ENCODE peak calls at places on chromosomes 16 and 17, in nine cellular contexts. U is CD8-positive, alpha-beta T cell; B is lung; R is breast epithelium; S is ovary; A is mammary epithelial cell; P is cardiac muscle cell; D is uterus; N is MM.1S. F is an unnamed sample.

GRCh38 chr16:67504190-67505021 is 21.1 kb upstream of the AGRP start:
- DNase-seq in N (peak; percentile 31), R (no peak), U (peak; percentile 51), D (no peak), B (peak; percentile 51), A (no peak), P (no peak), S (no peak), F (no peak)

GRCh38 chr17:29616300-29617048 is 6.2 kb downstream of the CORO6 start:
- DNase-seq in A (no peak), U (no peak), S (no peak), N (no peak), P (no peak), R (no peak), B (no peak), D (no peak), F (peak; percentile 63)

GRCh38 chr16:71515026-71515425 is 11.2 kb upstream of the CHST4 start:
- DNase-seq in A (no peak), S (no peak), P (no peak), B (no peak), N (no peak), U (no peak), R (no peak), D (no peak), F (no peak)

GRCh38 chr16:89586853-89587252 is 11.3 kb downstream of the CPNE7 start:
- DNase-seq in U (no peak), A (no peak), N (no peak), P (peak; percentile 67), R (no peak), S (no peak), B (no peak), D (no peak), F (peak; percentile 97)

GRCh38 chr16:46757339-46758050 is 9.4 kb upstream of the MYLK3 start:
- DNase-seq in R (no peak), S (no peak), N (no peak), B (no peak), D (no peak), A (no peak), P (peak; percentile 55), U (no peak), F (no peak)

GRCh38 chr17:54967621-54968258 is 714 bp downstream of the COX11 start:
- DNase-seq in B (no peak), A (peak; percentile 35), D (no peak), N (peak; percentile 63), R (no peak), S (no peak), U (no peak), P (peak; percentile 26), F (no peak)

GRCh38 chr17:43769859-43770258 is 8.9 kb downstream of the DUSP3 start:
- DNase-seq in S (no peak), A (no peak), P (no peak), N (no peak), U (no peak), D (no peak), B (no peak), R (no peak), F (peak; percentile 75)

GRCh38 chr16:55836158-55836611 is 3.3 kb upstream of the CES1 start:
- DNase-seq in U (no peak), R (no peak), P (no peak), B (peak; percentile 42), A (no peak), D (no peak), S (no peak), N (no peak), F (no peak)

GRCh38 chr16:82456683-82457082 is 170.1 kb upstream of the CDH13 start:
- DNase-seq in P (peak; percentile 65), U (peak; percentile 15), B (peak; percentile 59), D (peak; percentile 16), R (peak; percentile 27), N (peak; percentile 39), S (no peak), A (peak; percentile 46), F (peak; percentile 68)

GRCh38 chr16:66678314-66678713 is 18.2 kb downstream of the CMTM4 start:
- DNase-seq in N (no peak), D (no peak), R (no peak), A (no peak), S (no peak), U (no peak), P (no peak), B (no peak), F (no peak)

GRCh38 chr16:27164280-27164837 is 39.0 kb upstream of the KDM8 start:
- DNase-seq in D (no peak), R (no peak), S (no peak), A (no peak), U (no peak), N (no peak), B (no peak), P (no peak), F (no peak)

GRCh38 chr17:65360961-65361552 is 200.4 kb downstream of the AXIN2 start:
- DNase-seq in S (no peak), A (no peak), U (no peak), D (no peak), P (no peak), R (no peak), B (no peak), N (no peak), F (no peak)

GRCh38 chr16:51445250-51445649 is 294.2 kb upstream of the SALL1 start:
- DNase-seq in N (no peak), A (no peak), B (no peak), D (no peak), R (no peak), U (no peak), S (no peak), P (no peak), F (no peak)

GRCh38 chr16:138049-138417 is 440 bp downstream of the NPRL3 start:
- DNase-seq in D (peak; percentile 29), R (no peak), A (no peak), P (peak; percentile 22), U (peak; percentile 28), B (no peak), S (peak; percentile 66), N (peak; percentile 32), F (peak; percentile 89)

GRCh38 chr17:76538941-76539340 is 903 bp upstream of the PRCD start:
- DNase-seq in D (no peak), N (no peak), U (no peak), S (no peak), R (no peak), P (no peak), A (no peak), B (no peak), F (no peak)

GRCh38 chr17:22518185-22518584 is 825.9 kb downstream of the KCNJ18 start:
- DNase-seq in S (no peak), N (no peak), P (no peak), U (no peak), A (no peak), B (no peak), R (no peak), D (no peak), F (no peak)

GRCh38 chr16:85004587-85005205 is 6.6 kb downstream of the ZDHHC7 start:
- DNase-seq in D (peak; percentile 53), N (no peak), R (no peak), U (no peak), B (peak; percentile 63), P (peak; percentile 81), S (no peak), A (peak; percentile 70), F (peak; percentile 96)

GRCh38 chr17:19744922-19745757 is 3.0 kb downstream of the ALDH3A1 start:
- DNase-seq in B (peak; percentile 89), S (peak; percentile 94), N (peak; percentile 67), R (peak; percentile 90), A (peak; percentile 57), P (peak; percentile 80), U (peak; percentile 83), D (peak; percentile 94), F (peak; percentile 98)

GRCh38 chr17:72151565-72152391 is 31.0 kb downstream of the SOX9 start:
- DNase-seq in R (peak; percentile 79), U (no peak), N (no peak), D (no peak), P (peak; percentile 88), A (peak; percentile 40), B (peak; percentile 61), S (no peak), F (peak; percentile 81)

GRCh38 chr17:42743595-42744282 is 1.1 kb downstream of the EZH1 start:
- DNase-seq in U (no peak), N (no peak), R (no peak), A (no peak), B (no peak), P (no peak), D (no peak), S (no peak), F (peak; percentile 69)
- TF ChIP-seq CTCF in U (no peak), N (peak; percentile 10), R (no peak), A (peak; percentile 40), B (no peak), P (peak; percentile 25), D (no peak), S (no peak), F (peak; percentile 24)

GRCh38 chr17:1714488-1714979 is 4.4 kb upstream of the TLCD2 start:
- DNase-seq in N (no peak), S (peak; percentile 99), B (peak; percentile 98), U (no peak), D (peak; percentile 98), R (peak; percentile 96), P (peak; percentile 99), A (peak; percentile 92), F (peak; percentile 98)
- H3K4me1 ChIP-seq in N (no peaks in the 10 kb centered on the region), S (peaks cover 19% of the 10 kb centered on the region), B (peaks cover 5% of the 10 kb centered on the region), U (peaks cover 32% of the 10 kb centered on the region), D (peaks cover 13% of the 10 kb centered on the region), R (peaks cover 11% of the 10 kb centered on the region), P (peaks cover 10% of the 10 kb centered on the region), A (peaks cover 52% of the 10 kb centered on the region), F (peaks cover 52% of the 10 kb centered on the region)

GRCh38 chr17:31745964-31746650 is 112.9 kb downstream of the COPRS start:
- DNase-seq in S (no peak), R (no peak), N (no peak), P (no peak), B (no peak), D (no peak), A (no peak), U (no peak), F (no peak)
- TF ChIP-seq CTCF in S (no peak), R (no peak), N (no peak), P (no peak), B (no peak), D (no peak), A (no peak), U (no peak), F (no peak)

DNA sequence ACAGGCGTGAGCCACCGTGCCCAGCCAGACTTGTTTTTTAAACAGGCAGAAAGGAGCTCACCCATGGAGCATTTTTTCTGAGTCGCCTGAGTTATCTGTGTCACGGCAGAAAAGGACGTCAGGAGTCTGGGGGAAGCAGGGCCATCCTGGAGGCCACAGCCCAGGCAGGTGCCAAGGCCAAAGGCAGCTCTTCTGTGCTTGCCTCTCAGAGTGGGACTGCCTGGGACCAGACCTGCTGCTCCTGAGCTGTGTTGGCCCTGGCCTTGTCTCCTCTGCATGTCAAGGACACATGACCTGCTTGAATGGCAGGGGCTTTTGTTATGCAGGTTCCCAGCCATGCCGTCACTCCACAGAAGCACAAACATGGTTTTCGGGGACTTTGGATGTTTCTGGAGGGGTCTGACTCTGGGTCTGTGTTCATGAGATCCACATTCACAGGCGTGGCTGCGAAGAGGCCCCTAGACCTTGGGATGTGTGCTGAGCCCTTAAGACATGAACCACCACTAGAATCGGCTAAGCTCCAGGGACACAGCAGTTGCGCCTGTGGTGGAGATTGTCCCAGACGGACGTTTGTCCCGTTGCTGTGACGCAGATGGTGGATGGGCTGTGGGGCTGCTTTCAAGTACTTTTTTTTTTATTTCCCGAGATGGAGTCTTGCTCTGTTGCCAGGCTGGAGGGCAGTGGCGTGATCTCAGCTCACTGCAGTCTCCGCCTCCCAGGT is 33.8 kb downstream of the FOXK2 start:
- DNase-seq in A (no peak), B (no peak), S (no peak), R (no peak), D (no peak), N (no peak), P (no peak), U (no peak), F (peak; percentile 36)
- H3K4me1 ChIP-seq in A (peaks cover 12% of the 10 kb centered on the region), B (peaks cover 14% of the 10 kb centered on the region), S (peaks cover 14% of the 10 kb centered on the region), R (no peaks in the 10 kb centered on the region), D (peaks cover 7% of the 10 kb centered on the region), N (peaks cover 15% of the 10 kb centered on the region), P (peaks cover 22% of the 10 kb centered on the region), U (peaks cover 25% of the 10 kb centered on the region), F (peaks cover 16% of the 10 kb centered on the region)